ENCODE peak calls at places on chromosomes 3 and 15, in eight cellular contexts. One of them, this sample, is unnamed.

GRCh38 chr3:32109256-32109655 is 2.8 kb downstream of the GPD1L start:
- DNase-seq in H9: no peak
- DNase-seq in testis: peak
- DNase-seq in HL-60: no peak
- DNase-seq in progenitor cell of endocrine pancreas: no peak
- DNase-seq in BE2C: peak
- DNase-seq in hepatocyte: peak
- DNase-seq in D721Med: no peak
- DNase-seq in this sample: no peak

GRCh38 chr15:61032600-61033286 is 196.4 kb downstream of the RORA start:
- DNase-seq in progenitor cell of endocrine pancreas: no peak
- DNase-seq in hepatocyte: no peak
- DNase-seq in testis: no peak
- DNase-seq in HL-60: no peak
- DNase-seq in D721Med: no peak
- DNase-seq in BE2C: no peak
- DNase-seq in H9: no peak
- DNase-seq in this sample: peak

GRCh38 chr3:120410541-120410940 is 40.3 kb downstream of the FSTL1 start:
- DNase-seq in progenitor cell of endocrine pancreas: no peak
- DNase-seq in hepatocyte: no peak
- DNase-seq in H9: no peak
- DNase-seq in HL-60: no peak
- DNase-seq in BE2C: no peak
- DNase-seq in D721Med: no peak
- DNase-seq in testis: no peak
- DNase-seq in this sample: no peak

GRCh38 chr3:127263586-127264231 is 24.1 kb downstream of the PRR20G start:
- DNase-seq in H9: no peak
- DNase-seq in D721Med: no peak
- DNase-seq in hepatocyte: no peak
- DNase-seq in testis: no peak
- DNase-seq in BE2C: no peak
- DNase-seq in progenitor cell of endocrine pancreas: no peak
- DNase-seq in HL-60: no peak
- DNase-seq in this sample: peak

GRCh38 chr3:13455644-13456043 is 24.5 kb upstream of the HDAC11 start:
- DNase-seq in testis: no peak
- DNase-seq in HL-60: no peak
- DNase-seq in D721Med: no peak
- DNase-seq in BE2C: no peak
- DNase-seq in H9: no peak
- DNase-seq in hepatocyte: no peak
- DNase-seq in progenitor cell of endocrine pancreas: no peak
- DNase-seq in this sample: no peak

GRCh38 chr15:64501396-64501716 is 41.0 kb downstream of the ZNF609 start:
- DNase-seq in BE2C: peak
- DNase-seq in progenitor cell of endocrine pancreas: no peak
- DNase-seq in testis: no peak
- DNase-seq in hepatocyte: no peak
- DNase-seq in D721Med: no peak
- DNase-seq in HL-60: no peak
- DNase-seq in H9: no peak
- DNase-seq in this sample: no peak

GRCh38 chr15:27028836-27029482 is 58.0 kb downstream of the GABRG3 start:
- DNase-seq in progenitor cell of endocrine pancreas: no peak
- DNase-seq in testis: no peak
- DNase-seq in D721Med: no peak
- DNase-seq in hepatocyte: no peak
- DNase-seq in BE2C: no peak
- DNase-seq in HL-60: no peak
- DNase-seq in H9: no peak
- DNase-seq in this sample: no peak

GRCh38 chr15:42131826-42132806 is 24.3 kb downstream of the PLA2G4F start:
- DNase-seq in BE2C: no peak
- DNase-seq in HL-60: no peak
- DNase-seq in D721Med: no peak
- DNase-seq in progenitor cell of endocrine pancreas: no peak
- DNase-seq in hepatocyte: peak
- DNase-seq in testis: no peak
- DNase-seq in H9: peak
- DNase-seq in this sample: no peak

GRCh38 chr3:11671648-11672100 is 28.0 kb upstream of the VGLL4 start:
- DNase-seq in D721Med: no peak
- DNase-seq in progenitor cell of endocrine pancreas: no peak
- DNase-seq in H9: no peak
- DNase-seq in BE2C: no peak
- DNase-seq in hepatocyte: no peak
- DNase-seq in testis: no peak
- DNase-seq in HL-60: no peak
- DNase-seq in this sample: no peak

GRCh38 chr3:191355406-191355805 is 25.1 kb upstream of the UTS2B start:
- DNase-seq in testis: no peak
- DNase-seq in H9: no peak
- DNase-seq in BE2C: no peak
- DNase-seq in hepatocyte: no peak
- DNase-seq in D721Med: no peak
- DNase-seq in progenitor cell of endocrine pancreas: no peak
- DNase-seq in HL-60: no peak
- DNase-seq in this sample: no peak

GRCh38 chr3:127167315-127168043 is 25.5 kb upstream of the PRR23E start:
- DNase-seq in D721Med: no peak
- DNase-seq in BE2C: no peak
- DNase-seq in HL-60: no peak
- DNase-seq in testis: no peak
- DNase-seq in H9: no peak
- DNase-seq in progenitor cell of endocrine pancreas: no peak
- DNase-seq in hepatocyte: no peak
- DNase-seq in this sample: no peak

GRCh38 chr15:66961407-66961884 is 104.0 kb upstream of the SMAD3 start:
- DNase-seq in BE2C: no peak
- DNase-seq in HL-60: no peak
- DNase-seq in testis: no peak
- DNase-seq in progenitor cell of endocrine pancreas: no peak
- DNase-seq in H9: no peak
- DNase-seq in D721Med: no peak
- DNase-seq in hepatocyte: no peak
- DNase-seq in this sample: no peak

GRCh38 chr3:69462022-69462825 is 76.3 kb upstream of the FRMD4B start:
- DNase-seq in H9: no peak
- DNase-seq in HL-60: no peak
- DNase-seq in D721Med: no peak
- DNase-seq in testis: no peak
- DNase-seq in hepatocyte: no peak
- DNase-seq in progenitor cell of endocrine pancreas: no peak
- DNase-seq in BE2C: no peak
- DNase-seq in this sample: no peak

GRCh38 chr15:101078669-101079323 is 159.6 kb downstream of the LRRK1 start:
- DNase-seq in D721Med: no peak
- DNase-seq in BE2C: no peak
- DNase-seq in H9: peak
- DNase-seq in HL-60: no peak
- DNase-seq in hepatocyte: no peak
- DNase-seq in testis: no peak
- DNase-seq in progenitor cell of endocrine pancreas: no peak
- DNase-seq in this sample: no peak

GRCh38 chr15:84598993-84599392 is 1.8 kb upstream of the ZSCAN2 start:
- DNase-seq in HL-60: peak
- DNase-seq in progenitor cell of endocrine pancreas: no peak
- DNase-seq in hepatocyte: peak
- DNase-seq in BE2C: peak
- DNase-seq in H9: peak
- DNase-seq in D721Med: no peak
- DNase-seq in testis: peak
- DNase-seq in this sample: no peak

GRCh38 chr3:69180869-69181591 is 58.6 kb upstream of the LMOD3 start:
- DNase-seq in progenitor cell of endocrine pancreas: no peak
- DNase-seq in testis: no peak
- DNase-seq in H9: no peak
- DNase-seq in BE2C: no peak
- DNase-seq in HL-60: no peak
- DNase-seq in D721Med: no peak
- DNase-seq in hepatocyte: no peak
- DNase-seq in this sample: no peak

GRCh38 chr3:12303532-12303931 is 14.7 kb downstream of the PPARG start:
- DNase-seq in BE2C: no peak
- DNase-seq in testis: no peak
- DNase-seq in hepatocyte: no peak
- DNase-seq in HL-60: no peak
- DNase-seq in D721Med: no peak
- DNase-seq in H9: no peak
- DNase-seq in progenitor cell of endocrine pancreas: no peak
- DNase-seq in this sample: no peak

GRCh38 chr3:192010490-192010889 is 549.5 kb downstream of the PYDC2 start:
- DNase-seq in BE2C: no peak
- DNase-seq in testis: no peak
- DNase-seq in H9: no peak
- DNase-seq in D721Med: no peak
- DNase-seq in hepatocyte: no peak
- DNase-seq in HL-60: no peak
- DNase-seq in progenitor cell of endocrine pancreas: no peak
- DNase-seq in this sample: no peak

GRCh38 chr3:49701388-49702077 is 12.2 kb downstream of the RNF123 start:
- DNase-seq in D721Med: no peak
- DNase-seq in HL-60: no peak
- DNase-seq in H9: peak
- DNase-seq in BE2C: no peak
- DNase-seq in hepatocyte: no peak
- DNase-seq in progenitor cell of endocrine pancreas: no peak
- DNase-seq in testis: no peak
- DNase-seq in this sample: no peak

GRCh38 chr3:49699281-49699723 is 9.9 kb downstream of the RNF123 start:
- DNase-seq in H9: no peak
- DNase-seq in BE2C: no peak
- DNase-seq in testis: no peak
- DNase-seq in HL-60: no peak
- DNase-seq in hepatocyte: no peak
- DNase-seq in progenitor cell of endocrine pancreas: no peak
- DNase-seq in D721Med: no peak
- DNase-seq in this sample: no peak

GRCh38 chr3:49700014-49700413 is 10.7 kb downstream of the RNF123 start:
- DNase-seq in H9: no peak
- DNase-seq in hepatocyte: no peak
- DNase-seq in D721Med: no peak
- DNase-seq in HL-60: no peak
- DNase-seq in BE2C: no peak
- DNase-seq in progenitor cell of endocrine pancreas: no peak
- DNase-seq in testis: no peak
- DNase-seq in this sample: no peak

GRCh38 chr3:49702672-49703071 is 13.3 kb downstream of the RNF123 start:
- DNase-seq in HL-60: no peak
- DNase-seq in hepatocyte: no peak
- DNase-seq in D721Med: no peak
- DNase-seq in progenitor cell of endocrine pancreas: no peak
- DNase-seq in testis: no peak
- DNase-seq in H9: no peak
- DNase-seq in BE2C: no peak
- DNase-seq in this sample: no peak

DNA sequence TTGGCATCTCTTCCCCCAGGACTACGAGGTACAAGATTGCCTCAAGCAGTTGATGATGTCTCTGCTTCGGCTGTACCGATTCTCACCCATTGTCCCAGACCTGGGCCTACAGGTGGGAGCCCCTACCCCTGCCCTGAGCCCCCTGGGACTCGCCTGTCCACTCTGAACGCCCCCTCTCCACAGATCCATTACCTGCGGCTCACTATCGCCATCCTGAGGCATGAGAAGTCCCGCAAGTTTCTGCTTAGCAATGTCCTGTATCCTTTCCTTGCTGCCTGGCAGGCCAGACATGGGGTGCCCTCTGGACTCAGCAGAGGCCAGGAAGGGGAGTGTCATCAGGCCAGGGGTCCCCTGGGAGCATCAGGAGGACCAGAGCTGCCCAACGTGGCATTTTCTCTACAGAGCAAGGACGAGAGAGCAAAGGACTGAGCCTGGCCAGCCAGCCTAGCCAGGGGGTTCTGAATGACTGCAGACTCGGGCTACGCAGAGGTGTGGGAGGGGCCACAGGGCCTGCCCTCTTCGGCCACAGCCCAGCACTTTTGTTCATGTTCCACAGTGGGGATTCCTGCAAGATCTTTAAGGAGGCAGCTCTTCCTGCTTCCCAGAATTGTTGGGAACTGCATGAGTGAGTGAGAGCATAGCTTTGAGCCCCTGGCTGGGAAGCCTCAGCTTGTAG is 11.2 kb downstream of the RNF123 start:
- DNase-seq in hepatocyte: no peak
- DNase-seq in BE2C: no peak
- DNase-seq in H9: peak
- DNase-seq in progenitor cell of endocrine pancreas: no peak
- DNase-seq in HL-60: no peak
- DNase-seq in D721Med: no peak
- DNase-seq in testis: no peak
- DNase-seq in this sample: no peak
- TF ChIP-seq CTCF in hepatocyte: no peak
- TF ChIP-seq CTCF in BE2C: peak
- TF ChIP-seq CTCF in H9: peak
- TF ChIP-seq CTCF in progenitor cell of endocrine pancreas: no peak
- TF ChIP-seq CTCF in HL-60: no peak
- TF ChIP-seq CTCF in D721Med: peak
- TF ChIP-seq CTCF in testis: no peak
- TF ChIP-seq CTCF in this sample: no peak

GRCh38 chr3:169744332-169745054 is 20.4 kb downstream of the TERC start:
- DNase-seq in H9: no peak
- DNase-seq in BE2C: no peak
- DNase-seq in hepatocyte: no peak
- DNase-seq in testis: no peak
- DNase-seq in D721Med: no peak
- DNase-seq in HL-60: no peak
- DNase-seq in progenitor cell of endocrine pancreas: no peak
- DNase-seq in this sample: no peak
- TF ChIP-seq CTCF in H9: peak
- TF ChIP-seq CTCF in BE2C: peak
- TF ChIP-seq CTCF in hepatocyte: peak
- TF ChIP-seq CTCF in testis: no peak
- TF ChIP-seq CTCF in D721Med: peak
- TF ChIP-seq CTCF in HL-60: no peak
- TF ChIP-seq CTCF in progenitor cell of endocrine pancreas: peak
- TF ChIP-seq CTCF in this sample: peak

GRCh38 chr3:132537297-132537696 is 59.8 kb upstream of the ACKR4 start:
- DNase-seq in progenitor cell of endocrine pancreas: no peak
- DNase-seq in BE2C: no peak
- DNase-seq in HL-60: no peak
- DNase-seq in D721Med: no peak
- DNase-seq in hepatocyte: no peak
- DNase-seq in testis: no peak
- DNase-seq in H9: no peak
- DNase-seq in this sample: no peak
- TF ChIP-seq CTCF in progenitor cell of endocrine pancreas: no peak
- TF ChIP-seq CTCF in BE2C: no peak
- TF ChIP-seq CTCF in HL-60: no peak
- TF ChIP-seq CTCF in D721Med: no peak
- TF ChIP-seq CTCF in hepatocyte: no peak
- TF ChIP-seq CTCF in testis: no peak
- TF ChIP-seq CTCF in H9: no peak
- TF ChIP-seq CTCF in this sample: no peak

DNA sequence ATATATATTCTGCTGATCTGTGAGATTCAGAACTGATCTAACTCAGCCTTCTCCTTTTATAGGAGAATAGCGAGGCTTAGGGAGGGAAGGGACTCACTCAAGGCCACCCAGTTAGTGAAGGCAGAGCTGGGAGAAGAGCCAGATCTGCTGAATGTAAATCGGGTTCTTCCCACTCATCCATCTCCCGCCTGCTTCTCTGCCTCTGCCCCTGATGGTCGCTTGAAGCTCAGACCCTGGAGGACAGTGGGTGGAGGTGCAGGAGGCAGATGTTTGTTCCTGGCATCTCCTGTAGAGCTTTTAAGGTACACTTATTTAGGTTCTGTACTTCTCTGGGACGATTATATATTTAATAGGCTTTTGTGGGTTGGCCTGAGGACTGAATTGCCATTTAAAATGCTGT is 4.3 kb downstream of the PDIA5 start:
- DNase-seq in progenitor cell of endocrine pancreas: no peak
- DNase-seq in H9: peak
- DNase-seq in HL-60: peak
- DNase-seq in testis: peak
- DNase-seq in hepatocyte: peak
- DNase-seq in BE2C: peak
- DNase-seq in D721Med: no peak
- DNase-seq in this sample: no peak
- TF ChIP-seq CTCF in progenitor cell of endocrine pancreas: peak
- TF ChIP-seq CTCF in H9: peak
- TF ChIP-seq CTCF in HL-60: no peak
- TF ChIP-seq CTCF in testis: peak
- TF ChIP-seq CTCF in hepatocyte: peak
- TF ChIP-seq CTCF in BE2C: peak
- TF ChIP-seq CTCF in D721Med: no peak
- TF ChIP-seq CTCF in this sample: no peak